ENCODE peak calls at places on chromosome 20, in four cellular contexts. I is HepG2, Z is GM12878, V is H1. O is an unnamed sample.

GRCh38 chr20:40160151-40160550 is 528.9 kb downstream of the MAFB start:
- DNase-seq in Z (peak), I (peak), V (peak), O (peak)

GRCh38 chr20:1887321-1887720 is 7.9 kb upstream of the SIRPA start:
- DNase-seq in I (no peak), Z (no peak), V (no peak), O (no peak)

GRCh38 chr20:7841967-7842301 is 98.3 kb downstream of the HAO1 start:
- DNase-seq in I (no peak), V (peak), Z (no peak), O (no peak)

GRCh38 chr20:31718952-31719643 is 3.6 kb downstream of the BCL2L1 start:
- DNase-seq in Z (no peak), V (no peak), I (no peak), O (no peak)

GRCh38 chr20:1029980-1030379 is 27.9 kb upstream of the RSPO4 start:
- DNase-seq in Z (no peak), I (no peak), V (no peak), O (no peak)

GRCh38 chr20:19456600-19457390 is 244.4 kb downstream of the SLC24A3 start:
- DNase-seq in Z (no peak), V (no peak), I (no peak), O (no peak)

GRCh38 chr20:9329356-9330092 is 184.9 kb upstream of the LAMP5 start:
- DNase-seq in I (no peak), V (no peak), Z (no peak), O (no peak)

GRCh38 chr20:38304845-38305447 is 990 bp downstream of the BPI start:
- DNase-seq in Z (no peak), I (peak), V (peak), O (peak)

GRCh38 chr20:33139467-33139866 is 28.5 kb upstream of the BPIFA2 start:
- DNase-seq in V (no peak), Z (no peak), I (no peak), O (no peak)

GRCh38 chr20:9903048-9903651 is 64.3 kb upstream of the PAK5 start:
- DNase-seq in V (no peak), Z (no peak), I (peak), O (peak)

GRCh38 chr20:18705490-18705889 is 108.1 kb upstream of the SCP2D1 start:
- DNase-seq in V (no peak), I (no peak), Z (no peak), O (no peak)

GRCh38 chr20:46176744-46177378 is 58.7 kb downstream of the CD40 start:
- DNase-seq in Z (no peak), V (no peak), I (no peak), O (no peak)
- TF ChIP-seq YY1 in Z (no peak), V (no peak), I (no peak), O (no peak)

GRCh38 chr20:64113444-64113775 is 6.0 kb upstream of the NPBWR2 start:
- DNase-seq in I (no peak), Z (no peak), V (no peak), O (no peak)
- TF ChIP-seq SUZ12 in I (no peak), Z (no peak), V (no peak), O (no peak)

GRCh38 chr20:36085686-36086267 is 68.8 kb upstream of the EPB41L1 start:
- DNase-seq in I (peak), V (no peak), Z (no peak), O (no peak)
- TF ChIP-seq ZNF274 in I (no peak), V (no peak), Z (no peak), O (no peak)

GRCh38 chr20:16004108-16004854 is 569.0 kb downstream of the KIF16B start:
- DNase-seq in V (no peak), I (no peak), Z (no peak), O (no peak)

GRCh38 chr20:16005612-16006493 is 567.4 kb downstream of the KIF16B start:
- DNase-seq in Z (no peak), I (no peak), V (no peak), O (peak)

GRCh38 chr20:16003310-16003709 is 569.9 kb downstream of the KIF16B start:
- DNase-seq in Z (no peak), V (no peak), I (no peak), O (no peak)

GRCh38 chr20:16007978-16008377 is 565.3 kb downstream of the KIF16B start:
- DNase-seq in V (no peak), Z (no peak), I (no peak), O (no peak)

DNA sequence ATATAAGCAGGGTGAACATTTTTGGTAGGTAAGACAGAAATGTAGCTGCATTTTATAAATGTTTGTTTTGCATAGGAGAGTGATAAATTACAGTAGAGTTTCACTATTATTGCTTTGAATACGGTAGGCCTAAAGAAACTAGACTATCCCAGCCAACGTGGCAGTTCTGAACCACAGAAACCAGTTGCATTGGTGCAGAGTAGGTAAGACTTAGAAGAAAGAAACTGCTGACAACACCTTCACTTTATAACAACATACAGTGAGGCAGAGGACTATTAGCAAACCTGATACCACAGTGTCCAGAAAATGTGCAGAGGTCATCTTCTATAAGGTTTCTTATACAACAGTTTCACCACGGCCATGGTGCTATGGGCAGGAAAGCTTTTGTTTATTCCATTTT is 566.1 kb downstream of the KIF16B start:
- DNase-seq in I (no peak), V (no peak), Z (peak), O (no peak)
- TF ChIP-seq YY1 in I (no peak), V (no peak), Z (no peak), O (no peak)

GRCh38 chr20:62411479-62412193 is 4.6 kb upstream of the CABLES2 start:
- DNase-seq in V (no peak), I (peak), Z (no peak), O (no peak)

GRCh38 chr20:62410742-62411478 is 3.8 kb upstream of the CABLES2 start:
- DNase-seq in V (no peak), Z (no peak), I (no peak), O (no peak)

GRCh38 chr20:62412194-62413024 is 5.3 kb upstream of the CABLES2 start:
- DNase-seq in I (peak), V (no peak), Z (no peak), O (no peak)

GRCh38 chr20:62413896-62414481 is 6.9 kb upstream of the CABLES2 start:
- DNase-seq in V (no peak), I (no peak), Z (no peak), O (no peak)

GRCh38 chr20:62413025-62413580 is 6.0 kb upstream of the CABLES2 start:
- DNase-seq in V (no peak), Z (no peak), I (no peak), O (no peak)
- TF ChIP-seq SUZ12 in V (no peak), Z (no peak), I (no peak), O (no peak)

GRCh38 chr20:35991142-35991771 is 22.9 kb downstream of the CNBD2 start:
- DNase-seq in I (peak), Z (no peak), V (no peak), O (no peak)

GRCh38 chr20:35994994-35995453 is 26.6 kb downstream of the CNBD2 start:
- DNase-seq in I (peak), V (peak), Z (peak), O (peak)

GRCh38 chr20:35988910-35989463 is 20.6 kb downstream of the CNBD2 start:
- DNase-seq in Z (no peak), I (no peak), V (no peak), O (no peak)

DNA sequence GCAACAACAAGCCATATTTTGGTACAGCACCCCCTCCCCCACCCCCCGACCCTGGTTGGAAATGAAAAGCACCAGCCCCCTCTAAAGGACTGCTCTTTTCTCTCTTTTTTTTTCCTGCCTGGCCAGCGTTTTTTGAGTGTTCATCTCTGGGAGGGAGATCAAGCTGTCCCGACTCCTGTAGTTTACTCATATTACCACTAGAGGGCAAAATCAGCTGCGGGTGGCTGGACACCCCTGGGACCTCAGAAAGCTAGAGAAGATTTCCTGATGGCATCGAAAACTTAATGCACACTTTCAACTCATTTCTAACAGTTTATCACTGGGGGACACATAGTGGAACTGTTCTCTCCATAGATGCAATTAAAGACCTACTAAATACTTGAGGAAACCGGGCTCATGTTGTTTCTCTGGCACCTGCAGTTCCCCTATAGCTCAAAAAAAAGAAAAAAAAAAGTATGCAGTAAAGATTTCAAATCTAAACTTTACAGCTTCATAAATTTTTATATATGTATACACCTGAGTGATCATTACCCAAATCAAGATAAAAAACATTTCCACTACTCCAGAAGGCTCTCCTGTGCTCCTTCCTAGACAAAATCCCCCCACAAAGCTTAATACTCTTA is 24.4 kb downstream of the CNBD2 start:
- DNase-seq in V (no peak), Z (peak), I (peak), O (no peak)
- TF ChIP-seq ZNF274 in V (no peak), Z (no peak), I (no peak), O (no peak)

GRCh38 chr20:25223179-25223661 is 24.7 kb upstream of the PYGB start:
- DNase-seq in I (peak), V (peak), Z (no peak), O (peak)
- TF ChIP-seq YY1 in I (no peak), V (no peak), Z (no peak), O (no peak)

DNA sequence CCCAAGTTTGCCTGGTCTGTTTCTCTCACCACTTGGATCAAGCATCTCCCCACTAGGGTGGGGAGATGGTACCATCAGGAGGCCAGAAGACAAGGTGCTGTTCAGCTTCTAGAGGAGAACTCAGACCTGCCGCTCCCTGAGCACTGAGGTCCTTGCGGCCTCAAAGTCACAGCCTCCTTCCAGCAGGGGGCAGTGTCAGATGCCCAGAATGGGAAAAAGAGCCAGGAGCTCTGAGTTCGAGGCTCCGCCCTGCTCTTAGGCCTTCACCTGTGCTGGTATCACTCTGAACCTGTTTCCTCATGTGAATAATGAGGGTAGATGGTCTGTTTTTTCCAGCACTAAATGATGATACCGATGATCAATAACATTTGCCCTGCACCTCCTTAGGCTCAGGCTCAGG is 68.7 kb downstream of the TOX2 start:
- DNase-seq in I (no peak), Z (no peak), V (no peak), O (no peak)
- TF ChIP-seq SUZ12 in I (no peak), Z (no peak), V (no peak), O (no peak)

DNA sequence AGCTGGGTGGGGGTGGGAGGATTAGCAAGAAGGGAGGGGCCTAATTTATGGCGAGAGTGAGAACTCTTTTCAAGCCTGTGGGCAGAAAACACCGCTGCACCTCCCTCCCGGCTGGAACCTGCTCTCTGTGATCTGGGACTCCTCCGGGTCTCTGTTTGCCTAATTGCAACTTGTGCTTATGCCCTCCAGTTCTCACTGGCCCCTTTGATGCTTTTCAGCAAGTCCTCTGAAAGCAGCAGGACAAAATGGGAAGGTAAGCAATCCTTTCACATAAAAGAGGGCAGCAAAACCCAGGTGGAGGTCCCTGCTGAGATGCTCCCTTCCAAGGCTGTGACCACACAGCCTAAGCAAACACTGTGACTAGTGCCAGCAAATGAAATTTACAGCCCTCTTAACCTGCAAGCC is 523.0 kb upstream of the FLRT3 start:
- DNase-seq in I (peak), V (peak), Z (no peak), O (peak)
- TF ChIP-seq ZNF274 in I (no peak), V (no peak), Z (no peak), O (no peak)

O was measured in NT2/D1.